ENCODE peak calls at places on chromosomes 12 and 14, in five cellular contexts. E is cardiac fibroblast, Y is GM10248, K is lower lobe of right lung, R is progenitor cell of endocrine pancreas. U is an unnamed sample.

GRCh38 chr12:69341328-69341727 is 6.9 kb upstream of the LYZ start:
- DNase-seq in Y (no peak), R (no peak), K (no peak), E (no peak), U (no peak)

GRCh38 chr12:52720487-52720886 is 17.2 kb upstream of the KRT77 start:
- DNase-seq in E (no peak), Y (no peak), K (no peak), R (no peak), U (no peak)

GRCh38 chr12:26279908-26280307 is 84.5 kb downstream of the SSPN start:
- DNase-seq in Y (no peak), E (no peak), R (no peak), K (no peak), U (no peak)

GRCh38 chr12:124694250-124694649 is 126.8 kb upstream of the NCOR2 start:
- DNase-seq in Y (no peak), E (no peak), K (no peak), R (no peak), U (no peak)

GRCh38 chr12:57044856-57045255 is 5.1 kb downstream of the MYO1A start:
- DNase-seq in E (no peak), R (no peak), Y (no peak), K (no peak), U (no peak)

GRCh38 chr12:101243616-101244015 is 33.6 kb upstream of the SLC5A8 start:
- DNase-seq in R (no peak), E (no peak), K (no peak), Y (no peak), U (no peak)

GRCh38 chr12:92462049-92462448 is 240.7 kb upstream of the PLEKHG7 start:
- DNase-seq in E (peak; percentile 32), R (no peak), K (no peak), Y (no peak), U (no peak)

GRCh38 chr12:115199831-115200230 is 515.9 kb upstream of the TBX3 start:
- DNase-seq in Y (no peak), E (peak; percentile 43), R (no peak), K (no peak), U (no peak)

GRCh38 chr12:49868952-49869815 is 26.3 kb upstream of the BCDIN3D start:
- DNase-seq in R (no peak), Y (no peak), E (peak; percentile 100), K (peak; percentile 73), U (peak; percentile 94)

GRCh38 chr14:56794088-56794556 is 16.2 kb downstream of the OTX2 start:
- DNase-seq in K (no peak), R (no peak), E (no peak), Y (no peak), U (peak; percentile 67)

GRCh38 chr12:690466-690865 is 27.2 kb upstream of the NINJ2 start:
- DNase-seq in R (no peak), K (no peak), Y (no peak), E (no peak), U (no peak)

GRCh38 chr14:105315211-105315721 is 718 bp downstream of the PACS2 start:
- DNase-seq in R (peak; percentile 38), E (peak; percentile 42), Y (no peak), K (peak; percentile 65), U (no peak)

GRCh38 chr12:81815611-81816010 is 56.5 kb upstream of the PPFIA2 start:
- DNase-seq in R (no peak), K (no peak), E (no peak), Y (no peak), U (no peak)

GRCh38 chr14:61797304-61797703 is 35.1 kb downstream of the SNAPC1 start:
- DNase-seq in R (no peak), Y (no peak), K (no peak), E (no peak), U (no peak)

GRCh38 chr12:2411586-2412304 is 359.0 kb downstream of the CACNA1C start:
- DNase-seq in R (no peak), K (no peak), Y (no peak), E (no peak), U (no peak)

GRCh38 chr14:61188936-61189808 is 92.0 kb downstream of the TMEM30B start:
- DNase-seq in R (peak; percentile 37), K (peak; percentile 63), E (peak; percentile 82), Y (peak; percentile 69), U (peak; percentile 44)

GRCh38 chr14:88868558-88869159 is 44.2 kb downstream of the TTC8 start:
- DNase-seq in Y (peak; percentile 6), K (no peak), E (peak; percentile 33), R (no peak), U (no peak)

GRCh38 chr12:76123301-76124212 is 39.1 kb upstream of the NAP1L1 start:
- DNase-seq in K (no peak), R (no peak), E (peak; percentile 58), Y (no peak), U (no peak)

GRCh38 chr12:103839103-103839502 is 1.9 kb downstream of the NT5DC3 start:
- DNase-seq in K (no peak), E (peak; percentile 26), R (no peak), Y (no peak), U (peak; percentile 47)

GRCh38 chr14:67167420-67168109 is 21.7 kb upstream of the GARIN2 start:
- DNase-seq in E (peak; percentile 18), R (no peak), K (no peak), Y (no peak), U (no peak)

GRCh38 chr12:103102225-103102744 is 144.8 kb downstream of the ASCL1 start:
- DNase-seq in Y (peak; percentile 59), R (no peak), K (no peak), E (no peak), U (no peak)

GRCh38 chr12:47818701-47819543 is 781 bp downstream of the HDAC7 start:
- DNase-seq in E (peak; percentile 37), Y (peak; percentile 69), R (peak; percentile 53), K (peak; percentile 86), U (peak; percentile 58)

GRCh38 chr12:87200289-87200979 is 828.8 kb downstream of the C12orf50 start:
- DNase-seq in K (no peak), E (no peak), Y (no peak), R (no peak), U (no peak)

GRCh38 chr14:54366726-54367707 is 29.8 kb upstream of the CDKN3 start:
- DNase-seq in R (no peak), K (no peak), Y (peak; percentile 28), E (peak; percentile 86), U (peak; percentile 73)

GRCh38 chr12:22543246-22544037 is 900 bp downstream of the C2CD5 start:
- DNase-seq in Y (peak; percentile 59), K (peak; percentile 78), E (peak; percentile 28), R (peak; percentile 61), U (peak; percentile 69)

GRCh38 chr12:83476006-83476405 is 789.3 kb downstream of the TMTC2 start:
- DNase-seq in Y (no peak), R (no peak), K (no peak), E (no peak), U (no peak)
- TF ChIP-seq CTCF in Y (no peak), R (no peak), K (no peak), E (no peak), U (no peak)

DNA sequence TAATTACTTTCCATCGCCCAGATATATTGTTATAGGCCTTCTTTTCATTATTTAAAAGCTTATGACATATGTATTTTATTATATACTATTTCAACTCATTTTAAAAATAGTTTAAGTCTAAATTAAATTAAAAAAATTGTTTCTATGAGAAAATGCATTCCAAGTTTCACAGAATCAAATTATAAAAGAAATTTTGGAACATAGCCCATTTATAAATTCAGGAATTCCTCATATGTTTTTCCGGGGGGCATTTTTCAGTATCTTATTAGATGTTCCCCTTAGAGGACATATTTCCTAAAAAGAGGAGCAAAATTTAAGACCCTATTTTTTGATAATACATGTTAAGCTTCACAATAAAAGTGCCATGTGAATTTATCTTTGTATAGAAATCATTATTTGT is 119.9 kb upstream of the ATP2B1 start:
- DNase-seq in R (no peak), Y (no peak), E (no peak), K (no peak), U (no peak)
- TF ChIP-seq CTCF in R (no peak), Y (no peak), E (no peak), K (no peak), U (no peak)

GRCh38 chr14:68195126-68195525 is 375.5 kb downstream of the RAD51B start:
- DNase-seq in Y (no peak), R (no peak), K (no peak), E (no peak), U (no peak)

GRCh38 chr14:68193970-68194634 is 374.5 kb downstream of the RAD51B start:
- DNase-seq in K (no peak), E (peak; percentile 66), Y (no peak), R (no peak), U (no peak)

GRCh38 chr14:68203871-68204270 is 384.3 kb downstream of the RAD51B start:
- DNase-seq in Y (no peak), E (peak; percentile 70), R (no peak), K (no peak), U (no peak)

GRCh38 chr14:68198713-68199464 is 379.3 kb downstream of the RAD51B start:
- DNase-seq in E (peak; percentile 84), K (no peak), R (no peak), Y (no peak), U (no peak)

DNA sequence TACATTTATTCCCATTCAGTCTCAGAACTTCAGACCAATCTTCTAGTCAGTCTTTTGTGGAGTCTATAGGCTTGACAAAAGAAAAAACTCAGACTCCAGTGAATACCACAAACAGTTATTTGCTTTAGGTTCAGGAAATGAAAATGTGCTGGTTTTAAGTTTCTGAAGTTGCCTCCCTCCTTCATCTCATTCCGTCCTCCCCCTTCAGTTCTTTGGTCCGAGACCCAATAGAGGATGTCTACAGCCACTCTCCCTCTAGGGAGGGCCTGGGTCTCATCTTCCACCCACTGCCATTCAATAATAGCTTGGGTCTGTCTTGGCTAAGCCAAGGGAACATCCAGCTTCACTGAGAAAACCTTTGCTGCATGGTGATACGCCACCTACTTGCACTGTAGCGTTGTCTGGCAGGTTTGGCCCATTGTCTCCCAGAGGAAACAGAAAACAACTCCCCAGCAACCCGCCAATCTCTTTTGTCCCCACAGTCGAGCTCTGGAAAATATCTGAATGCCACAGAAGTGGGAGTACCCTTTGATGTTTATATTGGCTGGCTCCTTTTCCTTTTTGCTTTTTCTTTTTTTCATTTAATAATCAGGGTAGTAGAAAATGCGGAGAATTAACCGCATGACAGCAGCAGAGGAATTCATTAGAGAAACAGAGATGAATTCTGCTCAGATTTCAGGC is 380.0 kb downstream of the RAD51B start:
- DNase-seq in Y (no peak), E (peak; percentile 95), K (no peak), R (no peak), U (peak; percentile 61)
- TF ChIP-seq CTCF in Y (no peak), E (peak; percentile 16), K (no peak), R (no peak), U (no peak)

GRCh38 chr12:10406725-10407124 is 2.8 kb downstream of the KLRC4 start:
- DNase-seq in K (no peak), E (no peak), R (no peak), Y (no peak), U (peak; percentile 22)
- TF ChIP-seq CTCF in K (no peak), E (no peak), R (no peak), Y (no peak), U (no peak)

GRCh38 chr12:119153477-119154434 is 25.0 kb upstream of the HSPB8 start:
- DNase-seq in K (peak; percentile 81), Y (no peak), E (peak; percentile 4), R (peak; percentile 88), U (peak; percentile 76)
- TF ChIP-seq CTCF in K (no peak), Y (no peak), E (no peak), R (no peak), U (no peak)

GRCh38 chr12:14729586-14729985 is 33.2 kb upstream of the GUCY2C start:
- DNase-seq in E (no peak), Y (no peak), R (no peak), K (no peak), U (no peak)

GRCh38 chr12:14723763-14724162 is 27.4 kb upstream of the GUCY2C start:
- DNase-seq in K (no peak), E (peak; percentile 77), R (no peak), Y (peak; percentile 49), U (peak; percentile 66)
- TF ChIP-seq CTCF in K (peak; percentile 72), E (peak; percentile 78), R (peak; percentile 61), Y (peak; percentile 67), U (peak; percentile 37)